ENCODE peak calls at places on chromosomes 1 and 21, in four cellular contexts. B, U, D and S are unnamed samples.

GRCh38 chr1:246519514-246519913 is 12.4 kb upstream of the SMYD3 start:
- DNase-seq in B (no peak), U (no peak), D (no peak), S (no peak)

GRCh38 chr1:178921499-178921898 is 50.6 kb upstream of the ANGPTL1 start:
- DNase-seq in B (no peak), U (no peak), D (no peak), S (no peak)

GRCh38 chr1:40625076-40625475 is 40.4 kb downstream of the RIMS3 start:
- DNase-seq in B (no peak), U (peak; percentile 10), D (peak; percentile 18), S (no peak)

GRCh38 chr1:180631197-180631765 is 541 bp upstream of the XPR1 start:
- DNase-seq in B (no peak), U (no peak), D (no peak), S (no peak)

GRCh38 chr1:76038306-76039004 is 36.1 kb upstream of the ST6GALNAC3 start:
- DNase-seq in B (no peak), U (no peak), D (no peak), S (peak; percentile 9)

GRCh38 chr1:172719066-172719627 is 60.2 kb downstream of the FASLG start:
- DNase-seq in B (no peak), U (no peak), D (no peak), S (peak; percentile 34)

GRCh38 chr1:203390298-203390697 is 39.4 kb upstream of the FMOD start:
- DNase-seq in B (no peak), U (no peak), D (no peak), S (no peak)

GRCh38 chr1:170309389-170310013 is 163.7 kb downstream of the NTMT2 start:
- DNase-seq in B (no peak), U (no peak), D (no peak), S (peak; percentile 95)

GRCh38 chr1:147756336-147756735 is 4.1 kb downstream of the GJA5 start:
- DNase-seq in B (no peak), U (no peak), D (no peak), S (no peak)

GRCh38 chr1:241125297-241125696 is 231.7 kb downstream of the RGS7 start:
- DNase-seq in B (no peak), U (no peak), D (no peak), S (no peak)

GRCh38 chr1:15139654-15140350 is 13.7 kb upstream of the TMEM51 start:
- DNase-seq in B (peak; percentile 54), U (no peak), D (peak; percentile 96), S (peak; percentile 6)

GRCh38 chr1:232334246-232334645 is 295.7 kb downstream of the SIPA1L2 start:
- DNase-seq in B (no peak), U (no peak), D (no peak), S (no peak)

GRCh38 chr1:208254376-208254775 is 10.2 kb upstream of the PLXNA2 start:
- DNase-seq in B (no peak), U (no peak), D (no peak), S (no peak)

GRCh38 chr1:208253177-208253576 is 9.0 kb upstream of the PLXNA2 start:
- DNase-seq in B (no peak), U (no peak), D (no peak), S (no peak)

GRCh38 chr1:208251015-208251414 is 6.8 kb upstream of the PLXNA2 start:
- DNase-seq in B (no peak), U (no peak), D (no peak), S (no peak)

GRCh38 chr1:208254862-208255261 is 10.7 kb upstream of the PLXNA2 start:
- DNase-seq in B (no peak), U (no peak), D (no peak), S (peak; percentile 52)

DNA sequence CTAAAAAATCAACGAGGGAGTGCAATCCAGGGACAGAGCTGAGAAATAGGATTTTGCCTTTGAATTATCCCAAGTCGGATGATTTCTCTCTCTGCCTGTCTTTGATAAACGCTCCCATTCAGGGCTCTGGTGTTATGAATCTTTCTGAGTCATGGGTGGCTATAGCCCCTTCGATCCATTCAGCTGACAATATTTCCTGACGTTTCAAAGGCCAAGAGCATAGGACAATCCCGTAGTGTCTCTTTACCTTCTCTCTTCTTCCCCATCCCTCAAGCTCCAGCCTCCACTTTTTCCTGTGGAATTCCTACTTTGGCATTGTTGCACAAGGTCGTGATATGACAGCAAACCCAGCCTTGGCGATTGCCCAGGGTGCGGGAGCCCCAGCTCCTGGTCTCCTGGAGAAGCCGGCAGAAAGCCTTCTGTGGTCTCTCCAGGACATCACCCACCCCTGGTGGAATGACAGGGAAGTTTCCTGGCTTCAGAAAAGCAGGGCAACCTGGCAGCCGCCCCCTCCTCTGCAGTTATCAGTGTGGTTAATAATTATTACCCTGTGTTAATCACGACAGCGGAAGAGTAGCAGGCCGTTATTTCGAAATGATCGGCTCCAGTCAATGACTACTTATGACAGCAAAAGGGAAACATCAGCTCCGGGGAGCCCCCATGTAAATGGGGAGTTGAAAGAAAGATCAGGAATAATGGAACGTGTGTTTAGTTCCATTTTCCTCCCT is 8.1 kb upstream of the PLXNA2 start:
- DNase-seq in B (peak; percentile 84), U (peak; percentile 50), D (peak; percentile 52), S (no peak)
- TF ChIP-seq CEBPB in B (no peak), U (no peak), D (no peak), S (no peak)

GRCh38 chr1:161077426-161077825 is 7.7 kb upstream of the ARHGAP30 start:
- DNase-seq in B (no peak), U (no peak), D (no peak), S (no peak)
- TF ChIP-seq CEBPB in B (no peak), U (no peak), D (no peak), S (no peak)

GRCh38 chr1:84855947-84856660 is 36.9 kb downstream of the LPAR3 start:
- DNase-seq in B (no peak), U (no peak), D (no peak), S (no peak)

GRCh38 chr1:84855168-84855567 is 37.8 kb downstream of the LPAR3 start:
- DNase-seq in B (no peak), U (no peak), D (no peak), S (peak; percentile 41)

GRCh38 chr1:84851839-84852238 is 41.2 kb downstream of the LPAR3 start:
- DNase-seq in B (no peak), U (peak; percentile 22), D (no peak), S (peak; percentile 91)

GRCh38 chr1:84856871-84857270 is 36.1 kb downstream of the LPAR3 start:
- DNase-seq in B (no peak), U (no peak), D (no peak), S (no peak)

DNA sequence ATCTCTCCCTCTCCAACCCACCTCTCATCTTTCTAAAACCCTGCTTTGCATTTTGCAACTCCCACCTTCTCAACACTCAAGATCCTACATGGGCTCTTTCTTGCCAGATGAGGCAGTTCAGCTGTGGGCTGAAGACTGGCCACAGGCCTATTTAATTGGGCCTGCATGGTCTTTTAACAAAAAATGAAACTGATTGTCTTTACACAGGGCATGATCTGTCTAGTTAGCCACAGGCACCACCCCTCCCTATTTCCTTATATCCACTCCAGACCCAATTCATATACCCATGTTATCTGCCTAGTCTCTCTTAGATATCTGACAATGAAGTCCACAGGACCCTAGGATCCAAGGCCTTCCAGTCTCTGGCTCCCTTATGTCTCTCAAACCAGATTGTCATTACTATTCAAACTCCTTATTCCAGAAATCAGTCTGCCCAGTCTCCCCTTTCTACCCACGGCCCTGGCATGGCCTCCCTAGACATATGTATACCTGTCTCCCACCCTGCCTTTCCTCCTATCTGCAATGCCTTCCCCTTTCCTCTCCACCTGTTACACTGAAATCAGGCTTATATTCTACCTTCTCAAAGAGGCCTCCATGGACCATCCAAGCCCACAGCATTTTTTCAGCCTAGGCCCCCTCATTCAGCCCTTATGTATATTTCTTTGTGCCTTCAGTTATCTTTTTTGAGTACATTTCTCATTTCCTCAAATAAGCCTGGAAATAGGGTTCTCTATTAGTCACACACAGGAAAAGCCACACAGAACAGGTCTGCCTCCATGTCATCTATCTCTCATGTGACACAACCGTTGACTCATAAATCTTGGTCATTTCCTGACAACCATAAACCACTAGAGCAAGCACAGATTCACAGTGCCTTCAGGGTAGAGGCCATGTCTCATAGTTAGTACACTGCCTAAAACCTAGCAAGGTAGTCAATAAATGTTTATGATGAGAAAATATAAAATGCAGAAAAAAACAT is 39.0 kb downstream of the LPAR3 start:
- DNase-seq in B (no peak), U (peak; percentile 20), D (no peak), S (peak; percentile 85)
- TF ChIP-seq CEBPB in B (no peak), U (no peak), D (no peak), S (peak; percentile 34)

GRCh38 chr1:155941845-155942507 is 538 bp downstream of the RXFP4 start:
- DNase-seq in B (no peak), U (no peak), D (no peak), S (no peak)

GRCh38 chr1:155942578-155943141 is 1.2 kb downstream of the RXFP4 start:
- DNase-seq in B (no peak), U (peak; percentile 30), D (no peak), S (no peak)

GRCh38 chr1:155938220-155938627 is 3.2 kb upstream of the RXFP4 start:
- DNase-seq in B (no peak), U (peak; percentile 81), D (peak; percentile 77), S (peak; percentile 69)

GRCh38 chr1:155940531-155940992 is 876 bp upstream of the RXFP4 start:
- DNase-seq in B (no peak), U (peak; percentile 69), D (peak; percentile 86), S (peak; percentile 55)

GRCh38 chr1:155940993-155941844 is at the start of gene RXFP4:
- DNase-seq in B (no peak), U (peak; percentile 63), D (peak; percentile 50), S (no peak)
- TF ChIP-seq CEBPB in B (no peak), U (no peak), D (peak; percentile 54), S (peak; percentile 31)

DNA sequence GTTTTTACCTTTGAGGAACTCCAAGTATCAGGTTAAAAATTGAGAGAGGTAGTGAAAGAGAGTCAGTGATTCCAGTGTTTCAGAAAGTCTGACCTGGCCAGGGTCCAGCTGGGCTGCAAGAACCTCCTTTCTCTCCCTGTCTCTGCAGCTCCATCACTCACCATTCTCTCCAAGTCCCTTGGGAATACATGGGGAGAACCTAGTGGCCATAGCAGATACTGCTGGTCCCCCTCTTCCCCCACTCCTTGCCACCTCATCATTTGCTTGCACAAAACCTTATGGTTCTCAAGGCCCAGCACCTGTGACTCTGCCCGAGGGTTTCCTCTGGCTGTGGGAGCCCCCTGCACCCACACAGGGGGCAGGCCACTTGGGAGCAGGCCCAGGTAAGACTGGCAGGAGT is 279.5 kb downstream of the KIF26B start:
- DNase-seq in B (no peak), U (peak; percentile 32), D (no peak), S (no peak)
- TF ChIP-seq CEBPB in B (no peak), U (no peak), D (no peak), S (no peak)

DNA sequence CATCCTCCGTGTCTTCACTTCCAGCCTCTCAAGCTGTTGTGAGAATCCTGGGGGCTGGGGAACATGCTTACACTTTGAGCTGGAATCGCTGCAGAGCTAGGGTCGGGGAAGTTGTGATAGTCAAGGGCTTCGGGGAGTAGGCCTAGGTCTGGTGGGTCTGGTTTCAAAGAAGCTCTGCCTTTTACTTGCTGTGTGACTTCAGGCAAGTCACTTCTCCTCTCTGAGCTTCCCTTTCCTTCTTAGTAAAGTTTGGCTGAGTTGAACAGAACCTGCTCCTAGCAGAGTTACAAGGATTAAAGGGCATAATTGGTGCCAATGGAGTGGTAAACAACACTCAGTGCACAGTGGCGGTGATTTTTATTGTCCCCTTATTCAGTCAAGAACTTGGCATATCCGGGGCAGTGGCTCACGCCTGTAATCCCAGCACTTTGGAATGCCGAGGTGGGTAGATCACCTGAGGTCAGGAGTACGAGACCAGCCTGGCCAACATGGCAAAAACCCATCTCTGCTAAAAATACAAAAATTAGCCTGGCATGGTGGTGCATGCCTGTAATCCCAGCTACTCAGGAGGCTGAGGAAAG is 25.7 kb downstream of the ARHGEF19 start:
- DNase-seq in B (no peak), U (no peak), D (no peak), S (no peak)
- TF ChIP-seq CEBPB in B (no peak), U (no peak), D (no peak), S (no peak)

GRCh38 chr21:14545906-14546480 is at the start of gene SAMSN1:
- DNase-seq in B (no peak), U (no peak), D (no peak), S (no peak)
- TF ChIP-seq CEBPB in B (no peak), U (no peak), D (no peak), S (no peak)

GRCh38 chr1:22048351-22049192 is 3.9 kb upstream of the CDC42 start:
- DNase-seq in B (no peak), U (peak; percentile 24), D (peak; percentile 85), S (peak; percentile 18)
- TF ChIP-seq CEBPB in B (no peak), U (no peak), D (peak; percentile 92), S (peak; percentile 24)